ENCODE peak calls at places on chromosomes 3 and 15, in seven cellular contexts. One of them, this sample, is unnamed.
A peak's percentile ranks its signal among the peaks of the same experiment; 100 is the strongest.

GRCh38 chr3:123225557-123225956 is 23.8 kb downstream of the SEC22A start:
- DNase-seq in ovary: no peak
- DNase-seq in lower leg skin: no peak
- DNase-seq in sigmoid colon: no peak
- DNase-seq in body of pancreas: no peak
- DNase-seq in H1: no peak
- DNase-seq in uterus: no peak
- DNase-seq in this sample: no peak

GRCh38 chr3:127920738-127921137 is 5.7 kb downstream of the KBTBD12 start:
- DNase-seq in ovary: no peak
- DNase-seq in lower leg skin: no peak
- DNase-seq in sigmoid colon: no peak
- DNase-seq in body of pancreas: no peak
- DNase-seq in H1: no peak
- DNase-seq in uterus: no peak
- DNase-seq in this sample: no peak

GRCh38 chr3:71514621-71515020 is 68.9 kb downstream of the FOXP1 start:
- DNase-seq in ovary: no peak
- DNase-seq in lower leg skin: no peak
- DNase-seq in sigmoid colon: no peak
- DNase-seq in body of pancreas: no peak
- DNase-seq in H1: no peak
- DNase-seq in uterus: no peak
- DNase-seq in this sample: no peak

GRCh38 chr15:101024709-101025108 is 105.6 kb downstream of the LRRK1 start:
- DNase-seq in ovary: peak; percentile 18
- DNase-seq in lower leg skin: peak; percentile 64
- DNase-seq in sigmoid colon: peak; percentile 63
- DNase-seq in body of pancreas: no peak
- DNase-seq in H1: no peak
- DNase-seq in uterus: no peak
- DNase-seq in this sample: peak; percentile 39

GRCh38 chr15:68315495-68316007 is 38.0 kb downstream of the FEM1B start:
- DNase-seq in ovary: peak; percentile 11
- DNase-seq in lower leg skin: peak; percentile 54
- DNase-seq in sigmoid colon: no peak
- DNase-seq in body of pancreas: no peak
- DNase-seq in H1: no peak
- DNase-seq in uterus: peak; percentile 16
- DNase-seq in this sample: peak; percentile 25

GRCh38 chr3:38960953-38961622 is 90.7 kb downstream of the SCN11A start:
- DNase-seq in ovary: peak; percentile 33
- DNase-seq in lower leg skin: no peak
- DNase-seq in sigmoid colon: no peak
- DNase-seq in body of pancreas: peak; percentile 80
- DNase-seq in H1: peak; percentile 39
- DNase-seq in uterus: peak; percentile 20
- DNase-seq in this sample: no peak

GRCh38 chr15:51243774-51244173 is 94.6 kb downstream of the CYP19A1 start:
- DNase-seq in ovary: no peak
- DNase-seq in lower leg skin: no peak
- DNase-seq in sigmoid colon: no peak
- DNase-seq in body of pancreas: no peak
- DNase-seq in H1: no peak
- DNase-seq in uterus: no peak
- DNase-seq in this sample: no peak

GRCh38 chr3:128068156-128068620 is 16.0 kb downstream of the SEC61A1 start:
- DNase-seq in ovary: no peak
- DNase-seq in lower leg skin: no peak
- DNase-seq in sigmoid colon: no peak
- DNase-seq in body of pancreas: no peak
- DNase-seq in H1: no peak
- DNase-seq in uterus: no peak
- DNase-seq in this sample: no peak

GRCh38 chr3:130960139-130960779 is 66.4 kb downstream of the ASTE1 start:
- DNase-seq in ovary: no peak
- DNase-seq in lower leg skin: no peak
- DNase-seq in sigmoid colon: no peak
- DNase-seq in body of pancreas: no peak
- DNase-seq in H1: no peak
- DNase-seq in uterus: no peak
- DNase-seq in this sample: no peak

GRCh38 chr3:100782906-100783305 is 73.6 kb downstream of the TFG start:
- DNase-seq in ovary: no peak
- DNase-seq in lower leg skin: no peak
- DNase-seq in sigmoid colon: no peak
- DNase-seq in body of pancreas: no peak
- DNase-seq in H1: no peak
- DNase-seq in uterus: no peak
- DNase-seq in this sample: no peak

GRCh38 chr15:39869251-39869650 is 50.8 kb downstream of the GPR176 start:
- DNase-seq in ovary: no peak
- DNase-seq in lower leg skin: no peak
- DNase-seq in sigmoid colon: no peak
- DNase-seq in body of pancreas: no peak
- DNase-seq in H1: no peak
- DNase-seq in uterus: no peak
- DNase-seq in this sample: no peak

GRCh38 chr3:64160000-64160690 is 65.1 kb downstream of the PRICKLE2 start:
- DNase-seq in ovary: no peak
- DNase-seq in lower leg skin: peak; percentile 34
- DNase-seq in sigmoid colon: no peak
- DNase-seq in body of pancreas: no peak
- DNase-seq in H1: no peak
- DNase-seq in uterus: no peak
- DNase-seq in this sample: no peak

GRCh38 chr3:100499651-100500050 is 7.2 kb downstream of the TMEM45A start:
- DNase-seq in ovary: no peak
- DNase-seq in lower leg skin: no peak
- DNase-seq in sigmoid colon: no peak
- DNase-seq in body of pancreas: no peak
- DNase-seq in H1: no peak
- DNase-seq in uterus: no peak
- DNase-seq in this sample: no peak

GRCh38 chr3:169432692-169433432 is 230.7 kb downstream of the MECOM start:
- DNase-seq in ovary: no peak
- DNase-seq in lower leg skin: no peak
- DNase-seq in sigmoid colon: no peak
- DNase-seq in body of pancreas: peak; percentile 58
- DNase-seq in H1: no peak
- DNase-seq in uterus: no peak
- DNase-seq in this sample: no peak

GRCh38 chr15:90904746-90905145 is 1.6 kb downstream of the MAN2A2 start:
- DNase-seq in ovary: no peak
- DNase-seq in lower leg skin: no peak
- DNase-seq in sigmoid colon: no peak
- DNase-seq in body of pancreas: no peak
- DNase-seq in H1: no peak
- DNase-seq in uterus: no peak
- DNase-seq in this sample: no peak

DNA sequence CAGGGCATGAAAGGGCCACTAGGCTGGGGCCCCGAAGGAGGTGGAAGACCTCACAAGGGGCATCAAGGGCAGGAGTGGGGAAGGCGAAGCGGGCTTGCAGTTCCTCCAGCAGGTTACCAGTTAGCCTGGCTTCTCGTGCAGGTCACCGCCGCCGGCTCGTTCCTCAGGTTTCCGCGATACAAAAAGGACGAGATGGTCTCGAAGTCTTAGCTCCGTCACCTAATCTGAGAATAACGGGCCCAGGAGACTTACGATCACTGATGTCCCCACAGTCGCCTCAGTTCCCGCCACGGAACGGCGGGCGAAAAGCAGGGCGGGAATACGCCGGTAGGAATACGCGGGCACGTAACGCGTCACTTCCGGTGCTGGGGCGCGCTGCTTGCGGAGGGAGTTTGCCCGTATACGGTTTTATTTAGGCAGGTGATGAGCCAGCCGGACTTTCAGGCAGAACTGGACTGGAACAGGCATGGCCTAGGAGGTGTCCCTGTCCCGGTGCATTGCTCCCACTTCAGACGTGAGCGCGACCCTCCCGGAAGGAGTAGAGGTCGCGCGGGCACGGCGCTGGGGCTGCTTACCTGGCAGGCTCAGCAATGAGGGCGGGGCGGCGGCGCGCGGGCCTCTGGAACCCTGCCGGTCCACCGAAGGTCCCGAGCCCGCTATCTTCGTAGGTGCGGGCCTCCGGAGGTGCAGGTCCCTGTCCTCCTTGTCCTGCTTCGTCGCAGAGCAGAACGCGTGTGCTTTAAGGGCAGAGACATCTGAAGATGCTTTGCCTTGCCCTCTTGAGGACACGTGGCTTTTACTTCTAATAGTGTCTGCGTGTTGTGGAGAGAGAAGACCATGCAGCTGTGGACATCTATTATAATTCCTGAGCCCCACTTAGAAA is at the start of gene RFC4:
- DNase-seq in ovary: peak; percentile 84
- DNase-seq in lower leg skin: peak; percentile 96
- DNase-seq in sigmoid colon: peak; percentile 93
- DNase-seq in body of pancreas: peak; percentile 87
- DNase-seq in H1: no peak
- DNase-seq in uterus: peak; percentile 82
- DNase-seq in this sample: peak; percentile 85
- TF ChIP-seq POLR2A in ovary: peak; percentile 34
- TF ChIP-seq POLR2A in lower leg skin: no peak
- TF ChIP-seq POLR2A in sigmoid colon: no peak
- TF ChIP-seq POLR2A in body of pancreas: peak; percentile 72
- TF ChIP-seq POLR2A in H1: peak; percentile 96
- TF ChIP-seq POLR2A in uterus: peak; percentile 42
- TF ChIP-seq POLR2A in this sample: peak; percentile 53

GRCh38 chr3:150180349-150180748 is 209.7 kb upstream of the PFN2 start:
- DNase-seq in ovary: no peak
- DNase-seq in lower leg skin: no peak
- DNase-seq in sigmoid colon: no peak
- DNase-seq in body of pancreas: peak; percentile 37
- DNase-seq in H1: no peak
- DNase-seq in uterus: no peak
- DNase-seq in this sample: no peak

GRCh38 chr3:150179330-150179729 is 208.6 kb upstream of the PFN2 start:
- DNase-seq in ovary: no peak
- DNase-seq in lower leg skin: no peak
- DNase-seq in sigmoid colon: no peak
- DNase-seq in body of pancreas: no peak
- DNase-seq in H1: no peak
- DNase-seq in uterus: no peak
- DNase-seq in this sample: no peak

GRCh38 chr3:150183619-150184425 is 213.1 kb upstream of the PFN2 start:
- DNase-seq in ovary: peak; percentile 69
- DNase-seq in lower leg skin: peak; percentile 89
- DNase-seq in sigmoid colon: peak; percentile 84
- DNase-seq in body of pancreas: peak; percentile 78
- DNase-seq in H1: peak; percentile 27
- DNase-seq in uterus: peak; percentile 59
- DNase-seq in this sample: peak; percentile 20

DNA sequence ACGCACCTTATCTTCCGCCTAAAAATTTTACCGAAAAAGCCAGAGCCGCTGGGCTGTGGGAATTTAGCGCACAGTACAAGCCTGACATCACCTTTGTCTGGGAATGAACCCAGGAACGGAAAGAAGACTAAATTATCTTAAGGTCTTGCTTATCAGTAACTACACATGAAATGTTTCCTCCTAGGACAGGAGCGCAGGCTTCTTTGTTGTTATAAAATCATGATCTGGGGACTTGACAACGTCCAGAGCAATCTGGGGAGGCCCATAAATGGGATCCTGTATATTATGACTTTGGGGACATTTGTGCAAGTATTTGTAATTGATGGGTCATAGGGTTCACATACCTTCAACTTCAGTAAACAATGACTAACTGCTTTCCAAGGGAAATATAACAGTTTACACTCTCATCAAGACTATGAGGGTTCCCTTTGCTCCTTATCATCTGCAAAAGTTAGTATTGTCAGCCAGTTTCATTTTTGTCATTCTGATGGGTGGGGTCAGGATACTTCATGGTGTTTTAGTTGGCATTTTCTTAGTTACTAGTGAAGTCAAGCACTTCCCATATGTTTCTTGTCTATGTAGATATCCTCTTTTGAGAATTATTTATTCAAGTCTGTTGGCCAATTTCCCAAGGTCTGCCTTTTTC is 213.9 kb upstream of the PFN2 start:
- DNase-seq in ovary: no peak
- DNase-seq in lower leg skin: no peak
- DNase-seq in sigmoid colon: no peak
- DNase-seq in body of pancreas: no peak
- DNase-seq in H1: no peak
- DNase-seq in uterus: no peak
- DNase-seq in this sample: no peak
- TF ChIP-seq CTCF in ovary: no peak
- TF ChIP-seq CTCF in lower leg skin: no peak
- TF ChIP-seq CTCF in sigmoid colon: no peak
- TF ChIP-seq CTCF in body of pancreas: no peak
- TF ChIP-seq CTCF in H1: no peak
- TF ChIP-seq CTCF in uterus: no peak
- TF ChIP-seq CTCF in this sample: no peak

DNA sequence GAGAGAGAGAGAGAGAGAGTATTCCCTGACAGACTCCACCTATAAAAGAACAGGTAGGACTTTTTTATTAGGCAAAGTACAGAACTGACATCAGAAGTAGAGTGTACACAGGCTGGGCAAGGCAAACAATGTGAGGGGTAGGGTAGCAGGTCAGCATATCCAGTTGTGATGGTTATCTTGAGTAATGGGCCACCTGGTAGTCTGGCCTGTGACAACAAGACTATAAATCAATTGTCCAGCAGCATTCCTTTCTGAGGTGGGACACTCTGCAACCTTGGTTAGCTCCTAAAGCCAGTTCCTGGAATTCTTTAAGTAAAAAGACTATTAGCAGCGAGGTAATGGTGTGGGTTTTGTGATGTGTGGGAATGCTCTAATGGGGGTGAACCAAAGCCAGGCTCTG is 14.9 kb upstream of the TMCC1 start:
- DNase-seq in ovary: no peak
- DNase-seq in lower leg skin: no peak
- DNase-seq in sigmoid colon: no peak
- DNase-seq in body of pancreas: peak; percentile 17
- DNase-seq in H1: no peak
- DNase-seq in uterus: no peak
- DNase-seq in this sample: no peak
- TF ChIP-seq POLR2A in ovary: no peak
- TF ChIP-seq POLR2A in lower leg skin: no peak
- TF ChIP-seq POLR2A in sigmoid colon: no peak
- TF ChIP-seq POLR2A in body of pancreas: no peak
- TF ChIP-seq POLR2A in H1: no peak
- TF ChIP-seq POLR2A in uterus: no peak
- TF ChIP-seq POLR2A in this sample: no peak

GRCh38 chr15:31365655-31366127 is 39.1 kb downstream of the KLF13 start:
- DNase-seq in ovary: peak; percentile 98
- DNase-seq in lower leg skin: peak; percentile 99
- DNase-seq in sigmoid colon: peak; percentile 99
- DNase-seq in body of pancreas: peak; percentile 98
- DNase-seq in H1: peak; percentile 44
- DNase-seq in uterus: peak; percentile 87
- DNase-seq in this sample: peak; percentile 98
- TF ChIP-seq CTCF in ovary: peak; percentile 40
- TF ChIP-seq CTCF in lower leg skin: no peak
- TF ChIP-seq CTCF in sigmoid colon: peak; percentile 42
- TF ChIP-seq CTCF in body of pancreas: peak; percentile 25
- TF ChIP-seq CTCF in H1: peak; percentile 44
- TF ChIP-seq CTCF in uterus: peak; percentile 66
- TF ChIP-seq CTCF in this sample: peak; percentile 64

GRCh38 chr3:138114988-138115971 is at the start of gene DZIP1L:
- DNase-seq in ovary: peak; percentile 78
- DNase-seq in lower leg skin: peak; percentile 90
- DNase-seq in sigmoid colon: peak; percentile 86
- DNase-seq in body of pancreas: peak; percentile 68
- DNase-seq in H1: no peak
- DNase-seq in uterus: peak; percentile 66
- DNase-seq in this sample: peak; percentile 54
- TF ChIP-seq POLR2A in ovary: peak; percentile 63
- TF ChIP-seq POLR2A in lower leg skin: no peak
- TF ChIP-seq POLR2A in sigmoid colon: peak; percentile 26
- TF ChIP-seq POLR2A in body of pancreas: peak; percentile 78
- TF ChIP-seq POLR2A in H1: peak; percentile 65
- TF ChIP-seq POLR2A in uterus: peak; percentile 74
- TF ChIP-seq POLR2A in this sample: no peak

GRCh38 chr15:62071711-62072308 is 5.0 kb downstream of the C2CD4A start:
- DNase-seq in ovary: no peak
- DNase-seq in lower leg skin: no peak
- DNase-seq in sigmoid colon: no peak
- DNase-seq in body of pancreas: no peak
- DNase-seq in H1: no peak
- DNase-seq in uterus: no peak
- DNase-seq in this sample: no peak
- TF ChIP-seq CTCF in ovary: peak; percentile 43
- TF ChIP-seq CTCF in lower leg skin: no peak
- TF ChIP-seq CTCF in sigmoid colon: peak; percentile 67
- TF ChIP-seq CTCF in body of pancreas: peak; percentile 51
- TF ChIP-seq CTCF in H1: peak; percentile 50
- TF ChIP-seq CTCF in uterus: peak; percentile 58
- TF ChIP-seq CTCF in this sample: peak; percentile 69

This sample was measured in Peyer's patch.